ENCODE peak calls at places on chromosomes 3 and 15, in ten cellular contexts. One of them, this sample, is unnamed.

GRCh38 chr3:188683032-188683491 is 488.7 kb upstream of the TPRG1 start:
- DNase-seq in heart right ventricle: peak; percentile 19
- DNase-seq in uterus: no peak
- DNase-seq in tibial artery: peak; percentile 27
- DNase-seq in IMR-90: peak; percentile 99
- DNase-seq in neural progenitor cell: no peak
- DNase-seq in GM12878: no peak
- DNase-seq in HCT116: no peak
- DNase-seq in ovary: no peak
- DNase-seq in suprapubic skin: no peak
- DNase-seq in this sample: peak; percentile 80

GRCh38 chr15:38859574-38859973 is 295.0 kb upstream of the RASGRP1 start:
- DNase-seq in heart right ventricle: no peak
- DNase-seq in uterus: no peak
- DNase-seq in tibial artery: no peak
- DNase-seq in IMR-90: no peak
- DNase-seq in neural progenitor cell: no peak
- DNase-seq in GM12878: no peak
- DNase-seq in HCT116: no peak
- DNase-seq in ovary: no peak
- DNase-seq in suprapubic skin: no peak
- DNase-seq in this sample: no peak

GRCh38 chr15:41494190-41494921 is 682 bp downstream of the ITPKA start:
- DNase-seq in heart right ventricle: no peak
- DNase-seq in uterus: peak; percentile 23
- DNase-seq in tibial artery: no peak
- DNase-seq in IMR-90: no peak
- DNase-seq in neural progenitor cell: peak; percentile 77
- DNase-seq in GM12878: no peak
- DNase-seq in HCT116: no peak
- DNase-seq in ovary: no peak
- DNase-seq in suprapubic skin: no peak
- DNase-seq in this sample: no peak

GRCh38 chr3:124986153-124987143 is 51.9 kb upstream of the MUC13 start:
- DNase-seq in heart right ventricle: no peak
- DNase-seq in uterus: no peak
- DNase-seq in tibial artery: peak; percentile 40
- DNase-seq in IMR-90: peak; percentile 96
- DNase-seq in neural progenitor cell: peak; percentile 59
- DNase-seq in GM12878: no peak
- DNase-seq in HCT116: peak; percentile 91
- DNase-seq in ovary: no peak
- DNase-seq in suprapubic skin: no peak
- DNase-seq in this sample: no peak

GRCh38 chr15:31267161-31268107 is 59.2 kb upstream of the KLF13 start:
- DNase-seq in heart right ventricle: peak; percentile 2
- DNase-seq in uterus: no peak
- DNase-seq in tibial artery: peak; percentile 8
- DNase-seq in IMR-90: no peak
- DNase-seq in neural progenitor cell: peak; percentile 2
- DNase-seq in GM12878: no peak
- DNase-seq in HCT116: no peak
- DNase-seq in ovary: no peak
- DNase-seq in suprapubic skin: peak; percentile 65
- DNase-seq in this sample: peak; percentile 59

GRCh38 chr3:35829499-35829898 is 190.2 kb downstream of the ARPP21 start:
- DNase-seq in heart right ventricle: no peak
- DNase-seq in uterus: no peak
- DNase-seq in tibial artery: no peak
- DNase-seq in IMR-90: no peak
- DNase-seq in neural progenitor cell: no peak
- DNase-seq in GM12878: no peak
- DNase-seq in HCT116: no peak
- DNase-seq in ovary: no peak
- DNase-seq in suprapubic skin: no peak
- DNase-seq in this sample: no peak

GRCh38 chr15:94259863-94260262 is 28.5 kb downstream of the MCTP2 start:
- DNase-seq in heart right ventricle: no peak
- DNase-seq in uterus: no peak
- DNase-seq in tibial artery: no peak
- DNase-seq in IMR-90: no peak
- DNase-seq in neural progenitor cell: no peak
- DNase-seq in GM12878: no peak
- DNase-seq in HCT116: no peak
- DNase-seq in ovary: no peak
- DNase-seq in suprapubic skin: no peak
- DNase-seq in this sample: no peak

GRCh38 chr3:178367817-178368617 is 168.2 kb upstream of the KCNMB2 start:
- DNase-seq in heart right ventricle: peak; percentile 48
- DNase-seq in uterus: no peak
- DNase-seq in tibial artery: no peak
- DNase-seq in IMR-90: no peak
- DNase-seq in neural progenitor cell: no peak
- DNase-seq in GM12878: no peak
- DNase-seq in HCT116: no peak
- DNase-seq in ovary: no peak
- DNase-seq in suprapubic skin: no peak
- DNase-seq in this sample: no peak

GRCh38 chr3:53026423-53027162 is 19.3 kb downstream of the SFMBT1 start:
- DNase-seq in heart right ventricle: no peak
- DNase-seq in uterus: no peak
- DNase-seq in tibial artery: no peak
- DNase-seq in IMR-90: no peak
- DNase-seq in neural progenitor cell: no peak
- DNase-seq in GM12878: no peak
- DNase-seq in HCT116: no peak
- DNase-seq in ovary: no peak
- DNase-seq in suprapubic skin: no peak
- DNase-seq in this sample: no peak

DNA sequence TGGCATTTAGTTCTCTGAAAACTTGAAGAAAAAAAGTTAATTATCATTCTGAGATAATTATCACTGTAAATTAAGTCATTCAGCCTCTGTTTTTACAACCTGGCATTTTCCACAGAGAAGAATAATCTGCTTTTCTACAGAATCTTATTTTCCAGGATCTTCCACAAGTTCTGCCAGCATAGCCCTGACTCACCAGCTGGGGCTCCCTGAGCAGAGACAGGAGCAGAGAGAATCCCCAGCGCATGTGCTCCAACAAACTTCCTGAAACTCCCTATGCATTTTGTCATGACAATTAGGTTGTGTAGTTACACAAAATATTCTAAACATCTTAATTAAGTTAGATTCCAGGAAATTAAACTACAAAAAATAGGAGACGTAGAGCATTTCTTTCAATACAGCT is 32.1 kb upstream of the TMEM207 start:
- DNase-seq in heart right ventricle: no peak
- DNase-seq in uterus: no peak
- DNase-seq in tibial artery: no peak
- DNase-seq in IMR-90: no peak
- DNase-seq in neural progenitor cell: no peak
- DNase-seq in GM12878: no peak
- DNase-seq in HCT116: no peak
- DNase-seq in ovary: no peak
- DNase-seq in suprapubic skin: no peak
- DNase-seq in this sample: no peak
- TF ChIP-seq CTCF in heart right ventricle: no peak
- TF ChIP-seq CTCF in uterus: no peak
- TF ChIP-seq CTCF in tibial artery: no peak
- TF ChIP-seq CTCF in IMR-90: no peak
- TF ChIP-seq CTCF in neural progenitor cell: no peak
- TF ChIP-seq CTCF in GM12878: no peak
- TF ChIP-seq CTCF in HCT116: no peak
- TF ChIP-seq CTCF in ovary: no peak
- TF ChIP-seq CTCF in suprapubic skin: no peak
- TF ChIP-seq CTCF in this sample: no peak

DNA sequence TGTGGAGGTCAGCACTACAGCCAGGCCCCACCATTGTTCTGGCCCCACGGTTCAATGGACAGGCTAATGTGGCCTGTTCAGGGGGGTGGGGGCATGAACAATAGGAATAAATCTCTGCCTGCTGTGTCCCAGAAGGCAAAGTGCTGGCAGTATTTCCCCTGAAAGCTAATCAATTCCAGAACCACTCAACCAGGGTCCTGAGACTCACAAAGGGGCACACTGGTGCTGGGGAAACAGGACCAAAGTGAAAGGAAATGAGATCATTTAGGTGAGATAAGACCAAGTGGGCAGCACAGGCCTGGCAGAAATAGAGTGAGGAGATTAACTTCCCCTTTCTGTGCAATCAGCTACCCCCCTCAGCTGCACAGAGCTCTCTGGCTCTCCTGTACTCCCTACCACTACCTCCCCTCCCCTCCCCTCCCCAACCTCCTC is 11.5 kb downstream of the CRYGS start:
- DNase-seq in heart right ventricle: no peak
- DNase-seq in uterus: no peak
- DNase-seq in tibial artery: no peak
- DNase-seq in IMR-90: no peak
- DNase-seq in neural progenitor cell: peak; percentile 93
- DNase-seq in GM12878: peak; percentile 77
- DNase-seq in HCT116: no peak
- DNase-seq in ovary: no peak
- DNase-seq in suprapubic skin: no peak
- DNase-seq in this sample: no peak
- H3K4me3 ChIP-seq in heart right ventricle: no peak overlapping the region
- H3K4me3 ChIP-seq in uterus: no peak overlapping the region
- H3K4me3 ChIP-seq in tibial artery: no peak overlapping the region
- H3K4me3 ChIP-seq in IMR-90: no peak overlapping the region
- H3K4me3 ChIP-seq in neural progenitor cell: no peak overlapping the region
- H3K4me3 ChIP-seq in GM12878: no peak overlapping the region
- H3K4me3 ChIP-seq in HCT116: no peak overlapping the region
- H3K4me3 ChIP-seq in ovary: no peak overlapping the region
- H3K4me3 ChIP-seq in suprapubic skin: no peak overlapping the region
- H3K4me3 ChIP-seq in this sample: no peak overlapping the region

DNA sequence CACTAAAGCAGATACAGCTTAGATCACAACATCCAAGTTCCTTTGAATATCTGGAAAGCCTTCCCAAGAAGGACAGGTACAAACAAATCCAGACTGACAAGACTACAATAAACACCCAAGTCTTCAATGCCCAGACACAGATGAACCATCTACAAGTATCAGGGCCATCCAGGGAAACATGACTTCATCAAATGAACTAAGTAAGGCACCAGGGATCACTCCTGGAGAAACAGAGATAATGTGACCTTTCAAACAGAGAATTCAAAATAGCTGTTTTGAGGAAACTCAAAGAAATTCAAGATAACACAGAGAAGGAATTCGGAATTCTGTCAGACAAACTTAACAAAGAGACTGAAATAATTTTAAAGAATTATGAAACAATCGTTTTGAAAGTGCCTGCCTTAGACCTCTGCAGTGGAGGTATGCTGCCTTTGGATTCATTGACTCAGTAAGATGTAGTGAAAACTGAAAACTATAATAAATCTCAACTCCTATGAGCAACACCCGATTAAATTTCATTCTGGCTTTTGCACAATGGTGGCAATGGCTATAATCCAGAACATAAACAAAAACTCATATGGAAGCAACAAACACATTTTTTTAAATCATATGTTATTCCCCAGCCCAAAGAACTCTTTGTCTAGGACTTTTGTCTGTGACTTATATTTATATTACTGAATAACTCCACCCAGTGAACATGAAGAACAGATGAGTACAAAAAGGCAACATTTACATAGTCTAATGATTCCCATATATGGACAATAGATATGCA is 12.6 kb upstream of the COL8A1 start:
- DNase-seq in heart right ventricle: no peak
- DNase-seq in uterus: no peak
- DNase-seq in tibial artery: no peak
- DNase-seq in IMR-90: peak; percentile 84
- DNase-seq in neural progenitor cell: no peak
- DNase-seq in GM12878: no peak
- DNase-seq in HCT116: no peak
- DNase-seq in ovary: no peak
- DNase-seq in suprapubic skin: no peak
- DNase-seq in this sample: no peak
- H3K27ac ChIP-seq in heart right ventricle: no peak overlapping the region
- H3K27ac ChIP-seq in uterus: no peak overlapping the region
- H3K27ac ChIP-seq in tibial artery: no peak overlapping the region
- H3K27ac ChIP-seq in IMR-90: peak overlapping the region; percentile 61
- H3K27ac ChIP-seq in neural progenitor cell: no peak overlapping the region
- H3K27ac ChIP-seq in GM12878: no peak overlapping the region
- H3K27ac ChIP-seq in HCT116: no peak overlapping the region
- H3K27ac ChIP-seq in ovary: no peak overlapping the region
- H3K27ac ChIP-seq in suprapubic skin: no peak overlapping the region
- H3K27ac ChIP-seq in this sample: no peak overlapping the region

DNA sequence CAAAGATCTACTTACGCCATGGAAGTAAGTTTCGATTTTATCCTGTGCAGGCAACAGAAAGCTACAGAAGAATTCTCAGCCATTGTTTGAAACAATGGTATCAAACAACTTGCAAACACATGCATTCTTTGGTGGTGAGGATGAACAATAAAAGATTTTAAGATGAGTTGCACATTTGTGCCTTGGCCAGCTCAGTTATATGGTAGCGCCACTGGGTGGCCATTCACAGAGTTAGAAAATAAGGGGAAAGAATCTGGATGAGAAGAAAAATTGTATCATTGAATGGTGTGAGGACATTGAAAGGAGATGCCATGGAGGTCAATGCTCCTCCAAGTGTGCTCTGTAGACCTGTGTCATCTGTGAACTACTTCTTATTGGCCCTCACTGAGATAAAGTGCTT is 11.6 kb downstream of the CADPS start:
- DNase-seq in heart right ventricle: no peak
- DNase-seq in uterus: no peak
- DNase-seq in tibial artery: no peak
- DNase-seq in IMR-90: no peak
- DNase-seq in neural progenitor cell: no peak
- DNase-seq in GM12878: no peak
- DNase-seq in HCT116: no peak
- DNase-seq in ovary: no peak
- DNase-seq in suprapubic skin: no peak
- DNase-seq in this sample: no peak
- TF ChIP-seq CTCF in heart right ventricle: no peak
- TF ChIP-seq CTCF in uterus: no peak
- TF ChIP-seq CTCF in tibial artery: no peak
- TF ChIP-seq CTCF in IMR-90: no peak
- TF ChIP-seq CTCF in neural progenitor cell: peak; percentile 39
- TF ChIP-seq CTCF in GM12878: no peak
- TF ChIP-seq CTCF in HCT116: no peak
- TF ChIP-seq CTCF in ovary: no peak
- TF ChIP-seq CTCF in suprapubic skin: no peak
- TF ChIP-seq CTCF in this sample: no peak

GRCh38 chr3:152760024-152760563 is 74.8 kb upstream of the P2RY1 start:
- DNase-seq in heart right ventricle: no peak
- DNase-seq in uterus: no peak
- DNase-seq in tibial artery: no peak
- DNase-seq in IMR-90: no peak
- DNase-seq in neural progenitor cell: no peak
- DNase-seq in GM12878: peak; percentile 40
- DNase-seq in HCT116: no peak
- DNase-seq in ovary: no peak
- DNase-seq in suprapubic skin: no peak
- DNase-seq in this sample: no peak

DNA sequence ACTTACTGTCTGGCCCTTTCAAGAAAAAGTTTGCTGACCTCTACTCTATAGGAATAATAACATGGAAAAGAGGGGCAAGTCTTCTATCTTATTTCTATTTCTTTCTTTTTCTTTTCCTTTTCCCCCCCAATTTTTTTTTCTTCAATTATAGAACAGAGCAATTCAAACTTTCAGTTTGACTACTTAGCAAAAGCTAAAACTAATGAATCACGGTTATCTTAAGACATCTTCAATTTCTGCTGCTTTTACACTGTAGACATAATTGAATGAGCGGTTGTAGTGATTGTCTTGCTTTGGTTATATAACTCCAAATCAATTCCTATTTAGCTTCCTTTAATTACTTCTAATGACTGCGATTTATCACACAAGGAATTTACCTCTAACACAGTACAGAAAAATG is 74.3 kb upstream of the P2RY1 start:
- DNase-seq in heart right ventricle: no peak
- DNase-seq in uterus: no peak
- DNase-seq in tibial artery: no peak
- DNase-seq in IMR-90: no peak
- DNase-seq in neural progenitor cell: no peak
- DNase-seq in GM12878: no peak
- DNase-seq in HCT116: no peak
- DNase-seq in ovary: no peak
- DNase-seq in suprapubic skin: no peak
- DNase-seq in this sample: no peak
- H3K4me3 ChIP-seq in heart right ventricle: no peak overlapping the region
- H3K4me3 ChIP-seq in uterus: no peak overlapping the region
- H3K4me3 ChIP-seq in tibial artery: no peak overlapping the region
- H3K4me3 ChIP-seq in IMR-90: no peak overlapping the region
- H3K4me3 ChIP-seq in neural progenitor cell: no peak overlapping the region
- H3K4me3 ChIP-seq in GM12878: no peak overlapping the region
- H3K4me3 ChIP-seq in HCT116: no peak overlapping the region
- H3K4me3 ChIP-seq in ovary: no peak overlapping the region
- H3K4me3 ChIP-seq in suprapubic skin: no peak overlapping the region
- H3K4me3 ChIP-seq in this sample: no peak overlapping the region

This sample was measured in coronary artery.